ENCODE peak calls at places on chromosomes 12 and 14, in four cellular contexts. M, K, N and T are unnamed samples.

GRCh38 chr12:8832500-8832899 is 10.1 kb downstream of the A2ML1 start:
- DNase-seq in M (no peak), N (no peak), K (no peak), T (no peak)

GRCh38 chr14:22334275-22334577 is 254.8 kb downstream of the DAD1 start:
- DNase-seq in M (no peak), N (no peak), K (no peak), T (no peak)

GRCh38 chr14:68546839-68547238 is 246.0 kb downstream of the ZFP36L1 start:
- DNase-seq in M (peak), N (no peak), K (no peak), T (peak)

GRCh38 chr12:104049278-104050257 is at the start of gene GLT8D2:
- DNase-seq in N (no peak), K (no peak), M (peak), T (no peak)

GRCh38 chr12:95083938-95084337 is 10.5 kb upstream of the NR2C1 start:
- DNase-seq in M (peak), K (no peak), N (no peak), T (no peak)

GRCh38 chr14:32087173-32087861 is 10.2 kb downstream of the ARHGAP5 start:
- DNase-seq in M (peak), N (peak), K (peak), T (peak)

GRCh38 chr14:54106802-54107377 is 150.3 kb upstream of the BMP4 start:
- DNase-seq in N (peak), K (no peak), M (no peak), T (no peak)

GRCh38 chr14:96215845-96216244 is 11.2 kb downstream of the BDKRB2 start:
- DNase-seq in M (no peak), N (no peak), K (no peak), T (no peak)

GRCh38 chr12:53231859-53232640 is at the start of gene RARG:
- DNase-seq in M (no peak), K (peak), N (no peak), T (peak)

GRCh38 chr12:103742349-103742784 is 98.7 kb downstream of the NT5DC3 start:
- DNase-seq in M (no peak), N (no peak), K (no peak), T (peak)

GRCh38 chr14:57066887-57067513 is 201.7 kb downstream of the EXOC5 start:
- DNase-seq in K (peak), M (peak), N (peak), T (peak)

GRCh38 chr14:51419685-51420084 is 179.6 kb downstream of the TMX1 start:
- DNase-seq in N (no peak), K (peak), M (no peak), T (peak)

GRCh38 chr14:101774006-101774755 is 12.7 kb downstream of the PPP2R5C start:
- DNase-seq in M (no peak), N (no peak), K (no peak), T (no peak)

GRCh38 chr14:68598621-68599447 is 194.0 kb downstream of the ZFP36L1 start:
- DNase-seq in N (peak), K (no peak), M (peak), T (peak)

GRCh38 chr12:79687711-79688270 is 3.0 kb downstream of the PAWR start:
- DNase-seq in N (no peak), M (peak), K (no peak), T (no peak)

GRCh38 chr12:8697120-8697475 is 693 bp upstream of the RIMKLB start:
- DNase-seq in M (peak), N (no peak), K (no peak), T (no peak)

GRCh38 chr12:108838194-108839010 is 19.0 kb downstream of the SSH1 start:
- DNase-seq in K (peak), N (peak), M (peak), T (peak)

GRCh38 chr12:114395755-114396152 is 10.2 kb downstream of the TBX5 start:
- DNase-seq in N (no peak), M (peak), K (no peak), T (no peak)

GRCh38 chr14:55665067-55665700 is 85.2 kb downstream of the KTN1 start:
- DNase-seq in M (peak), K (no peak), N (no peak), T (no peak)

GRCh38 chr14:35042632-35043031 is 3.4 kb upstream of the FAM177A1 start:
- DNase-seq in N (no peak), K (no peak), M (no peak), T (no peak)

GRCh38 chr14:31106768-31107167 is 80.6 kb upstream of the STRN3 start:
- DNase-seq in M (peak), N (no peak), K (no peak), T (no peak)

GRCh38 chr14:103531421-103532215 is 2.6 kb downstream of the TRMT61A start:
- DNase-seq in M (no peak), N (no peak), K (no peak), T (no peak)

DNA sequence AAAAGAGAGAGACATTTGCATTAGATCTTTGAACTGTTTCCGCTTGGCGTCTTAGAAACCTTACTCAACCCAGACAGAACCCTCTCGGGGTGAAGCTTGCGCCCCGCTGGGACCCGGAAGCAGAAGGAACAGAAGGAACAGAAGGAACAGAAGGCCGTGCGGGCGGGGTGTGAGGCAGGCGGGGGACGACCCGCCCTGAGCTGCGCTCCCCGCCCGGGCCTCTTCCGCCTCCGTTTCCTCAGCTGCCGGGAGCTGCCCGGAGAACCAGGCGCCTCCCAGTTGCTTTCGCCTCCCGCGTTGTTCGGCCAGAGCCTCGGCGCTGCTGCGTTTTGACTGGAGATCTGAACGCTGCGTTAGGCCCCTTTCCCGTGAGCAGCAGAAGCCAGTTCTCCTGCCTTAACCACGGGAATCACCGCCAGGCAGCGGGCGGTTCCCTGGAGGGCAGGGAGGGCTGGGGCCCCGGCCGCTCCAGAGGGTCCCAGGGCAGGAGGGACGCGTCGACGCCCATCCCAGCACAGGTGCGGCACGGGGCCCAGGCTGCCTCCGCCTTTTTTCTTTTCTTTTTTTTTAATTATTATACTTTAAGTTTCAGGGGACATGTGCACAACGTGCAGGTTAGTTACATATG is 19.3 kb upstream of the MMP17 start:
- DNase-seq in N (no peak), K (peak), M (no peak), T (no peak)
- TF ChIP-seq MAZ in N (no peak), K (no peak), M (no peak), T (no peak)

DNA sequence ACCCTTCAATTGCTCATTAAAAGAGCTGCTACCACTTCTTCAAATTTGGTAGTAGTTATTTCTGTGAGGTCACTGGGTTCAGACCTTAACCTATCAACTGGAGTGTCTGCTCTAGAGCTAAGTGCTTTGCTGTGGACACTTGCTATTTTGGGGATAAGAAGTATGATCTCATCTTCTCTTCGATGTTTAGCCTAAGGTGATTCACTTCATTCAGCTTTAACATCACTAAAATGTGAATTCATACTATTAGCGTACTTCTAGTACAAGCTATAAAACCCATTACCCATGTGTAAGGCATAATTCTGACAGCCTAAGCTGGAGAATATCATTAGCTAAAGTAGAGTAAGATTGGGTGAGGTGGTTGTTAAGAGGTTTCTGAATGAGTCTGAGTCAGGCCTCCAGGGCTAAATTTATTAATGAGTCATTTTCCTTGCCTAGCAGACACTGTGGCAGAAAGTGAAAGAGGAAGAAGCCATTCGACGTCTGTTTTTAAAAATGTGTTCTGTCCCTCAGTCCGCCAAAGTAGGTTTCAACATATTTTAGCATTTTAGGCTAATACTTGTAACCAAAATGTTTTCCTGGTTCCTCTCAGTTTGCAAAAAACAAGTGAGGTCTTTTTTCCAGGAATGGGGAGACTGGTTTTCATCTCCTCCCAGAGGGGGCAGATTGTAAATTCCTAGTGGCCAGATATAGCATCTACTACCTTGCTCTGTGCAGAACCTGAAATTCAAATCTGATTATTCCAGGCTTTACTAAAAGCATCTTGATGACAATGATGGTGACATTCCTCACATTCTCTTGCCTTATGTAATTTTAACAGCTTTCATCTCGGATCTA is 103.6 kb downstream of the SSPN start:
- DNase-seq in N (no peak), K (peak), M (peak), T (peak)
- TF ChIP-seq MAZ in N (no peak), K (no peak), M (no peak), T (no peak)

GRCh38 chr12:19507823-19508222 is 68.5 kb downstream of the AEBP2 start:
- DNase-seq in N (no peak), M (peak), K (no peak), T (peak)
- TF ChIP-seq MAZ in N (no peak), M (no peak), K (no peak), T (no peak)

GRCh38 chr12:85059594-85059993 is 23.4 kb downstream of the LRRIQ1 start:
- DNase-seq in M (no peak), K (no peak), N (no peak), T (no peak)

GRCh38 chr12:85058339-85058738 is 22.2 kb downstream of the LRRIQ1 start:
- DNase-seq in N (no peak), K (no peak), M (no peak), T (no peak)

GRCh38 chr12:85057370-85057963 is 21.3 kb downstream of the LRRIQ1 start:
- DNase-seq in K (peak), N (peak), M (peak), T (peak)
- TF ChIP-seq MAZ in K (no peak), N (no peak), M (no peak), T (no peak)

DNA sequence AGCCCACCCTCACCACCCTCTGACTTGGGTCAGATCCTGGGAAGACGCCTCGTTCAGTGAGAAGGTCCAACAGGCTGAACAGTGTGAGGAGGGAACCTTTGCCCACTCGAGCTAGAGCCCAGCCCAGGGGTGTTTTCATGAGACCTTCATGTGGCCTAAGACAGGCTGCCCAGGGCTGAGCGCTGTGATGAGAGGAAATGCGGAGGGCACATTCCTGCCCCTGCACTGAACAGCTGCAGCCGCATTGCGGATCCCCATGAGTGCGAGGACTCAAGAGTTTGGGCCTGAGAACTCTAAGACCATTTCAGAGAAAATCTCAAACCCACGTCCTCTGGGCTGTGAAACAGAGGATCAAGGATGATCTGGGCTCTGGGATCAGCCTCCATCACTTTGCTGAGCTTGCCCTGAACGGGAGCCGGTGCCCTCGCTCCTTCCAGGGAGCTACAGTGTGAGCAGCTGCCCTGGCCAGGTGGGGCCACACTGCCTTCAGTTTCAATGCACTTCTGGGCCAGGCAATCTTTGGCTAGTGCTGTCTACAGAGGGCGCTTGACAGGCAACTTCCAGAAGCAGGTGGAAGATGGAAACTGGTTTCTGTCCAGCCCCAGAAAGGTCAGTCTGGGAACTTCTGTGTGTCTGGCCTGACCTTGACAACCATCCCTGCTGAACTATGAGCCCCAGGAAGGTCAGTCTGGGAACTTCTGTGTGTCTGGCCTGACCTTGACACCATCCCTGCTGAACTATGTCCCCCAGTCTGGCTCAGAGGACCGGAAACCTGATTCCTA is 43.5 kb upstream of the P2RX7 start:
- DNase-seq in K (peak), M (no peak), N (peak), T (peak)
- TF ChIP-seq MAZ in K (no peak), M (no peak), N (peak), T (no peak)